ENCODE peak calls at places on chromosomes 7 and 10, in seven cellular contexts. H is IMR-90, N is mesendoderm, D is mesenchymal stem cell, S is neuronal stem cell, B is H1, R is trophoblast cell. Q is an unnamed sample.

GRCh38 chr10:119469846-119470245 is 72.7 kb downstream of the RGS10 start:
- DNase-seq in B (no peak), S (no peak), D (no peak), H (no peak), N (no peak), R (no peak), Q (no peak)

GRCh38 chr7:98217623-98218582 is 6.7 kb downstream of the BHLHA15 start:
- DNase-seq in B (no peak), N (no peak), S (no peak), H (no peak), R (no peak), D (no peak), Q (no peak)

GRCh38 chr10:111560042-111560441 is 483.2 kb downstream of the ADRA2A start:
- DNase-seq in N (no peak), B (no peak), R (no peak), H (no peak), D (no peak), S (no peak), Q (no peak)

GRCh38 chr10:133359554-133359971 is 1.7 kb upstream of the FUOM start:
- DNase-seq in S (no peak), R (peak), H (no peak), B (no peak), N (no peak), D (no peak), Q (no peak)

GRCh38 chr10:24315211-24315610 is 106.3 kb downstream of the KIAA1217 start:
- DNase-seq in B (no peak), H (no peak), S (no peak), N (no peak), R (no peak), D (no peak), Q (no peak)

GRCh38 chr7:122674502-122674901 is 24.4 kb downstream of the RNF133 start:
- DNase-seq in D (no peak), B (no peak), N (no peak), R (no peak), S (no peak), H (no peak), Q (no peak)

GRCh38 chr7:44534501-44534900 is 6.6 kb downstream of the NPC1L1 start:
- DNase-seq in D (peak), N (peak), R (no peak), S (peak), B (peak), H (no peak), Q (peak)

GRCh38 chr7:89607797-89608196 is 546.5 kb upstream of the STEAP1 start:
- DNase-seq in D (no peak), B (no peak), S (no peak), N (no peak), H (no peak), R (no peak), Q (no peak)

GRCh38 chr10:131773321-131773988 is 127.4 kb upstream of the PPP2R2D start:
- DNase-seq in H (no peak), N (no peak), B (no peak), R (no peak), D (no peak), S (no peak), Q (peak)

GRCh38 chr7:151814400-151814914 is 62.5 kb downstream of the PRKAG2 start:
- DNase-seq in S (peak), D (no peak), B (peak), H (peak), N (peak), R (no peak), Q (peak)

GRCh38 chr7:96303105-96303685 is 18.7 kb downstream of the SLC25A13 start:
- DNase-seq in R (no peak), H (peak), S (no peak), B (no peak), D (no peak), N (peak), Q (no peak)

GRCh38 chr7:106225856-106226255 is 58.9 kb downstream of the NAMPT start:
- DNase-seq in R (no peak), B (no peak), H (peak), S (no peak), D (no peak), N (no peak), Q (no peak)

GRCh38 chr7:57876-58275 is 134.5 kb upstream of the FAM20C start:
- DNase-seq in H (no peak), N (no peak), D (no peak), S (no peak), B (peak), R (no peak), Q (no peak)

GRCh38 chr10:105585753-105586152 is 944.7 kb downstream of the SORCS3 start:
- DNase-seq in D (peak), R (peak), S (no peak), B (no peak), H (peak), N (peak), Q (no peak)

GRCh38 chr10:72316748-72317435 is 37.8 kb downstream of the DNAJB12 start:
- DNase-seq in R (no peak), H (no peak), N (no peak), S (no peak), D (no peak), B (no peak), Q (no peak)

GRCh38 chr7:135801877-135802276 is 53.3 kb upstream of the FAM180A start:
- DNase-seq in B (no peak), R (no peak), S (no peak), N (no peak), D (no peak), H (no peak), Q (no peak)

GRCh38 chr10:72598769-72599701 is 26.8 kb downstream of the MICU1 start:
- DNase-seq in R (no peak), B (no peak), S (peak), H (no peak), D (no peak), N (peak), Q (no peak)

GRCh38 chr10:71812016-71812912 is 38.8 kb downstream of the PSAP start:
- DNase-seq in N (peak), S (peak), R (peak), H (peak), B (peak), D (peak), Q (peak)

GRCh38 chr7:63027075-63027474 is 971.6 kb upstream of the ZNF722 start:
- DNase-seq in B (no peak), S (no peak), N (no peak), H (no peak), R (no peak), D (no peak), Q (no peak)

GRCh38 chr7:155931386-155932085 is 119.3 kb upstream of the SHH start:
- DNase-seq in B (no peak), H (no peak), D (no peak), R (no peak), N (no peak), S (no peak), Q (no peak)

GRCh38 chr7:155927905-155928304 is 115.6 kb upstream of the SHH start:
- DNase-seq in D (no peak), R (no peak), S (no peak), B (no peak), H (no peak), N (no peak), Q (no peak)

GRCh38 chr7:155930061-155930460 is 117.8 kb upstream of the SHH start:
- DNase-seq in H (no peak), R (no peak), N (no peak), B (no peak), S (no peak), D (no peak), Q (no peak)

GRCh38 chr7:155925682-155926081 is 113.4 kb upstream of the SHH start:
- DNase-seq in N (no peak), H (no peak), R (no peak), B (no peak), S (no peak), D (no peak), Q (no peak)

GRCh38 chr7:155928583-155929145 is 116.4 kb upstream of the SHH start:
- DNase-seq in S (no peak), R (no peak), H (no peak), B (no peak), D (no peak), N (no peak), Q (no peak)
- H2BK120ac ChIP-seq in S (no peak), R (no peak), H (no peak), B (no peak), D (no peak), N (no peak), Q (no peak)

GRCh38 chr7:107998660-107999480 is 4.1 kb downstream of the LAMB1 start:
- DNase-seq in N (no peak), B (no peak), H (no peak), D (no peak), S (no peak), R (peak), Q (no peak)
- H2BK120ac ChIP-seq in N (no peak), B (no peak), H (peak), D (no peak), S (no peak), R (peak), Q (no peak)

DNA sequence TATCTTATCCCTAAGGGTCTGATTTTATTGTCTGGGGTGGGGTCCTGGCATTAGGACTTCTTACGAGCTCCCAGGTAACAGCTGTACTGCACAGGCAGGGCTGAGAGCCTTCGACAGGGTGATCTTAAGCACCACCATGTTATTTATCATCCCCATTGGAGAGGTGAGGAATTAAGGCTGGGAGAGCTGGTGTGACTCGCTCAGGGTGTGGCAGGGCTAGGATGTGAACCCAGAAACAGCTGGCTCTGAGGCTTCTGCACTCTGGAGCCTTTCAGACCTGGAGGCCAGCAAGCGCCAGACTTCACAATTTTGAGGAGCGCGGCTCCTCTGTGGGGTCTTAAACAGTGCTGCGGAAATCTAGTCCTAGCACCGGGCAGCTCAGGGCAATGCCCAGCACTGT is 27.4 kb upstream of the NDST2 start:
- DNase-seq in D (no peak), H (peak), S (no peak), N (no peak), B (no peak), R (no peak), Q (no peak)
- H2BK120ac ChIP-seq in D (no peak), H (no peak), S (no peak), N (no peak), B (no peak), R (no peak), Q (no peak)

GRCh38 chr10:9294132-9294663 is 1239.7 kb downstream of the GATA3 start:
- DNase-seq in D (no peak), H (no peak), N (no peak), B (no peak), R (no peak), S (no peak), Q (no peak)
- H2BK120ac ChIP-seq in D (no peak), H (no peak), N (no peak), B (no peak), R (no peak), S (no peak), Q (no peak)

DNA sequence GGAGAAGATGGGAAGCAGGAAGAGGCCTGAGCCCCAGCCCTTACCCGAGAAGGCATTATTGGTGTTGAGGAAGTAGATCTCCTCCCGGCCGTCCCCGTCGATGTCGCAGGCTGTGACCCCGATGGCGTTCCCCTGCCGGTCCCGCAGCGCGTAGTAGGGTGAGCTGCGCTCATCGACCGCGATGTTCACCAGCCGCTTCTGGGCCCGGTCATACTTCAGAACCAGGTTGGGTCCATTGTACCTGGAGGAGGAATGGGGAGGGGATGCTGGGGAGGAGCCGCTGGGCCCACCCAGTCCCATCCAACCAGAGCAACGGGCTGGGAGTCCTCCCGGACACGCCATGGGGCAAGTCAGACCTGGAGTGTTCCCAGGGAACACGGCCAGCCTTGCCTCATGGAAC is 86.5 kb downstream of the GOLGA7B start:
- DNase-seq in H (no peak), S (no peak), B (no peak), D (no peak), R (no peak), N (no peak), Q (no peak)
- H2BK120ac ChIP-seq in H (no peak), S (no peak), B (no peak), D (no peak), R (no peak), N (no peak), Q (no peak)

DNA sequence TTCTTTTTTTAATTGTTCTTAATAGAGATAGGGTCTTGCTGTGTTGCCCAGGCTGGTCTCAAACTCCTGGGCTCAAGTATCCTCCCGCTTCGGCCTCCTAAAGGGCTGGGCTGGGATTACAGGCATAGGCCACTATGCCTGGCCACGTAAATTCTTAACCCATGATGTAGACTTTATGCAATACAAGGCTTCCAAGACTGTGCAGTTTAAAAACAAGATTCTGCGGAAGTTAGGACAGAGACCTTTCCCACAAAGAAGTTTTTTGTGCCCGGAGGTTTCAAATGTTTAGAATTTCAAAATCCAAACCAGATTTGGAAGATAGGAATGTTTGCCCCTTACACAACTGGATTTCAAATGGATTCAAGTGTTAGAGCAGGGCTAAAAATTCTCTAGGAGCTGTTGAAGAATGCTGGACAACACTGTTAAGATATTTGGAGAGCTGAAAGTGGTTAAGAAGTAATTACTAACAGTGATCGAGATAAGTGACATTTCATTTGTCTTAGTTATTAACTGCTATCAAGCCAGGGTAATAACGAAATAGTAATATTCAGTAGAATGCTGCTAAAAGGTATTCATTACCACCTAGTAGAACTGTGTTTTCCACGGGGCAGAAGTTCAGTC is 7.4 kb downstream of the APBB1IP start:
- DNase-seq in R (peak), N (no peak), D (no peak), S (no peak), H (no peak), B (no peak), Q (no peak)
- H2BK120ac ChIP-seq in R (no peak), N (no peak), D (no peak), S (no peak), H (no peak), B (no peak), Q (no peak)

GRCh38 chr7:70432567-70433001 is 699.4 kb upstream of the GALNT17 start:
- DNase-seq in D (no peak), B (no peak), S (no peak), N (no peak), R (no peak), H (no peak), Q (no peak)

GRCh38 chr7:70434821-70435220 is 697.1 kb upstream of the GALNT17 start:
- DNase-seq in B (no peak), N (no peak), R (no peak), H (no peak), D (no peak), S (no peak), Q (no peak)

GRCh38 chr7:70436815-70437350 is 695.1 kb upstream of the GALNT17 start:
- DNase-seq in R (no peak), S (no peak), H (no peak), D (no peak), B (no peak), N (no peak), Q (no peak)

GRCh38 chr7:70434376-70434775 is 697.6 kb upstream of the GALNT17 start:
- DNase-seq in H (no peak), N (no peak), S (no peak), B (no peak), D (no peak), R (no peak), Q (no peak)

GRCh38 chr7:70435634-70436033 is 696.3 kb upstream of the GALNT17 start:
- DNase-seq in N (no peak), D (no peak), R (no peak), S (no peak), B (no peak), H (no peak), Q (no peak)
- H2BK120ac ChIP-seq in N (no peak), D (no peak), R (no peak), S (no peak), B (no peak), H (no peak), Q (no peak)

GRCh38 chr7:77426521-77427051 is 10.4 kb upstream of the GSAP start:
- DNase-seq in B (no peak), S (peak), N (peak), R (peak), H (peak), D (peak), Q (no peak)
- H2BK120ac ChIP-seq in B (peak), S (no peak), N (no peak), R (peak), H (peak), D (no peak), Q (no peak)

Q was measured in H9.